ENCODE peak calls at places on chromosomes 13 and 19, in ten cellular contexts. V is DND-41; C is GDM1; M is hepatic stellate cell; X is pancreas; O is effector memory CD4-positive, alpha-beta T cell; U is aorta; P is mesothelial cell of epicardium; Z is lung; K is activated CD4-positive, alpha-beta T cell treated with anti-CD3 and anti-CD28 coated beads for 36 hours. G is an unnamed sample.

GRCh38 chr19:10270616-10271394 is at the start of gene ICAM1:
- DNase-seq in U (peak; percentile 93), Z (peak; percentile 92), X (peak; percentile 56), P (no peak), O (peak; percentile 71), V (peak; percentile 80), C (peak; percentile 30), M (peak; percentile 55), K (peak; percentile 89), G (no peak)

GRCh38 chr13:59861676-59862075 is 302.1 kb downstream of the DIAPH3 start:
- DNase-seq in Z (no peak), K (no peak), M (no peak), O (no peak), C (no peak), P (no peak), U (no peak), V (no peak), X (no peak), G (no peak)

GRCh38 chr19:14536926-14537692 is 7.7 kb downstream of the TECR start:
- DNase-seq in X (peak; percentile 89), C (peak; percentile 25), P (peak; percentile 68), Z (peak; percentile 90), K (peak; percentile 83), M (peak; percentile 63), O (no peak), V (peak; percentile 77), U (peak; percentile 86), G (peak; percentile 58)

GRCh38 chr19:39347332-39348227 is 5.4 kb downstream of the SAMD4B start:
- DNase-seq in Z (no peak), K (peak; percentile 35), O (no peak), X (no peak), V (no peak), P (no peak), U (peak; percentile 45), M (no peak), C (no peak), G (no peak)

GRCh38 chr19:16207490-16208025 is 9.8 kb downstream of the AP1M1 start:
- DNase-seq in K (no peak), P (no peak), V (no peak), X (no peak), O (no peak), M (no peak), C (no peak), U (peak; percentile 67), Z (no peak), G (no peak)

GRCh38 chr13:109725297-109725696 is 61.1 kb downstream of the IRS2 start:
- DNase-seq in M (no peak), X (no peak), U (no peak), V (no peak), C (peak; percentile 54), K (no peak), Z (no peak), O (no peak), P (no peak), G (no peak)

GRCh38 chr13:75495938-75496337 is 14.0 kb upstream of the TBC1D4 start:
- DNase-seq in Z (no peak), M (no peak), C (no peak), V (no peak), U (no peak), O (no peak), X (no peak), P (no peak), K (no peak), G (no peak)

GRCh38 chr19:39160523-39160861 is 34.9 kb downstream of the PAK4 start:
- DNase-seq in M (no peak), X (peak; percentile 42), K (no peak), Z (no peak), O (no peak), V (no peak), P (no peak), C (no peak), U (peak; percentile 88), G (no peak)

GRCh38 chr19:54427586-54427985 is 12.3 kb downstream of the TTYH1 start:
- DNase-seq in V (no peak), O (no peak), U (peak; percentile 51), X (no peak), K (no peak), C (no peak), Z (no peak), M (no peak), P (no peak), G (no peak)

GRCh38 chr19:35065574-35065973 is 24.1 kb downstream of the HPN start:
- DNase-seq in X (peak; percentile 66), P (no peak), V (no peak), M (no peak), K (no peak), O (no peak), Z (no peak), U (no peak), C (no peak), G (no peak)

GRCh38 chr13:38763446-38764381 is 76.8 kb downstream of the FREM2 start:
- DNase-seq in M (peak; percentile 14), X (no peak), K (peak; percentile 9), P (no peak), Z (no peak), U (no peak), O (no peak), V (peak; percentile 4), C (no peak), G (peak; percentile 3)

GRCh38 chr19:46068345-46069258 is 27.8 kb upstream of the IGFL4 start:
- DNase-seq in C (no peak), K (no peak), P (no peak), Z (no peak), M (peak; percentile 23), O (no peak), X (no peak), V (no peak), U (no peak), G (no peak)

GRCh38 chr13:67574320-67575233 is 344.4 kb upstream of the PCDH9 start:
- DNase-seq in K (no peak), P (no peak), U (no peak), Z (no peak), O (no peak), V (no peak), X (no peak), M (no peak), C (no peak), G (no peak)

GRCh38 chr19:46009530-46010510 is 13.0 kb downstream of the PGLYRP1 start:
- DNase-seq in C (peak; percentile 26), Z (peak; percentile 74), K (peak; percentile 80), P (peak; percentile 79), M (peak; percentile 75), U (peak; percentile 91), O (peak; percentile 36), X (peak; percentile 70), V (peak; percentile 69), G (peak; percentile 38)

GRCh38 chr13:96229356-96229755 is 139.4 kb downstream of the HS6ST3 start:
- DNase-seq in C (no peak), Z (no peak), P (no peak), M (no peak), U (no peak), K (no peak), O (no peak), X (no peak), V (no peak), G (no peak)

GRCh38 chr19:45973564-45974338 is at the start of gene NOVA2:
- DNase-seq in O (no peak), C (no peak), X (peak; percentile 59), V (peak; percentile 19), Z (peak; percentile 46), K (peak; percentile 78), P (peak; percentile 62), U (peak; percentile 87), M (peak; percentile 67), G (no peak)

GRCh38 chr19:12946092-12946845 is 607 bp downstream of the RAD23A start:
- DNase-seq in K (peak; percentile 73), Z (peak; percentile 65), X (peak; percentile 78), U (peak; percentile 92), C (no peak), M (peak; percentile 82), V (peak; percentile 69), O (peak; percentile 12), P (peak; percentile 72), G (peak; percentile 39)

GRCh38 chr19:48818234-48818823 is 7.5 kb upstream of the BCAT2 start:
- DNase-seq in O (no peak), V (no peak), X (peak; percentile 79), Z (peak; percentile 74), P (no peak), C (no peak), U (no peak), M (no peak), K (no peak), G (peak; percentile 96)

GRCh38 chr19:10751109-10751972 is 33.5 kb downstream of the DNM2 start:
- DNase-seq in P (no peak), C (no peak), V (no peak), X (no peak), Z (peak; percentile 67), O (no peak), M (peak; percentile 65), U (no peak), K (peak; percentile 40), G (no peak)

GRCh38 chr19:7211191-7211988 is 82.8 kb downstream of the INSR start:
- DNase-seq in O (no peak), X (peak; percentile 87), C (no peak), Z (no peak), P (no peak), M (peak; percentile 29), U (no peak), V (no peak), K (no peak), G (no peak)

GRCh38 chr19:1062387-1063029 is 4.5 kb upstream of the ARHGAP45 start:
- DNase-seq in P (no peak), M (no peak), U (no peak), V (no peak), K (no peak), O (no peak), X (no peak), Z (no peak), C (no peak), G (no peak)

GRCh38 chr13:111893607-111894443 is 173.1 kb upstream of the SOX1 start:
- DNase-seq in U (peak; percentile 58), X (no peak), M (no peak), Z (no peak), V (no peak), K (no peak), O (no peak), C (no peak), P (no peak), G (no peak)

GRCh38 chr19:47243776-47244547 is 12.4 kb upstream of the CCDC9 start:
- DNase-seq in Z (peak; percentile 92), K (peak; percentile 96), M (peak; percentile 94), U (peak; percentile 98), O (peak; percentile 85), X (peak; percentile 92), P (peak; percentile 97), V (peak; percentile 94), C (peak; percentile 96), G (peak; percentile 57)

GRCh38 chr13:44191504-44192171 is 182.0 kb upstream of the SERP2 start:
- DNase-seq in U (no peak), V (peak; percentile 49), O (no peak), Z (peak; percentile 69), C (no peak), K (peak; percentile 63), M (peak; percentile 31), X (no peak), P (no peak), G (peak; percentile 5)

GRCh38 chr19:39878398-39878797 is 32.2 kb upstream of the FBL start:
- DNase-seq in O (no peak), Z (no peak), U (no peak), V (no peak), K (no peak), P (no peak), C (no peak), M (no peak), X (no peak), G (no peak)

G was measured in NCI-H2029 treated with DMSO at 0.1 percent for 48 hours.